ENCODE peak calls at places on chromosomes 12 and 14, in four cellular contexts. One of them, this sample, is unnamed.
A peak's percentile ranks its signal among the peaks of the same experiment; 100 is the strongest.

GRCh38 chr12:47812797-47813490 is 6.8 kb downstream of the HDAC7 start:
- DNase-seq in IMR-90: peak; percentile 83
- DNase-seq in H9: peak; percentile 93
- DNase-seq in H1: peak; percentile 83
- DNase-seq in this sample: peak; percentile 97

GRCh38 chr14:105475916-105476845 is 1.6 kb downstream of the CRIP2 start:
- DNase-seq in H1: no peak
- DNase-seq in IMR-90: peak; percentile 18
- DNase-seq in H9: peak; percentile 67
- DNase-seq in this sample: peak; percentile 84

GRCh38 chr12:93442411-93443340 is 929 bp upstream of the UBE2N start:
- DNase-seq in IMR-90: peak; percentile 34
- DNase-seq in H9: no peak
- DNase-seq in H1: no peak
- DNase-seq in this sample: peak; percentile 65

GRCh38 chr12:120047072-120047471 is 58.0 kb downstream of the BICDL1 start:
- DNase-seq in H9: no peak
- DNase-seq in IMR-90: no peak
- DNase-seq in H1: no peak
- DNase-seq in this sample: no peak

GRCh38 chr14:35414365-35414764 is 9.8 kb upstream of the NFKBIA start:
- DNase-seq in IMR-90: peak; percentile 49
- DNase-seq in H9: peak; percentile 49
- DNase-seq in H1: no peak
- DNase-seq in this sample: peak; percentile 64

GRCh38 chr14:34548472-34548981 is 9.0 kb upstream of the EAPP start:
- DNase-seq in H1: no peak
- DNase-seq in IMR-90: no peak
- DNase-seq in H9: no peak
- DNase-seq in this sample: peak; percentile 6

GRCh38 chr12:29582677-29583076 is 85.2 kb upstream of the OVCH1 start:
- DNase-seq in H9: no peak
- DNase-seq in H1: no peak
- DNase-seq in IMR-90: no peak
- DNase-seq in this sample: no peak

GRCh38 chr14:23183479-23183878 is at the start of gene SLC7A8:
- DNase-seq in IMR-90: no peak
- DNase-seq in H9: peak; percentile 77
- DNase-seq in H1: peak; percentile 78
- DNase-seq in this sample: peak; percentile 72

GRCh38 chr14:83975435-83976222 is 1554.3 kb upstream of the FLRT2 start:
- DNase-seq in H9: peak; percentile 32
- DNase-seq in IMR-90: peak; percentile 67
- DNase-seq in H1: no peak
- DNase-seq in this sample: peak; percentile 87

GRCh38 chr12:6295187-6295811 is 15.2 kb upstream of the PLEKHG6 start:
- DNase-seq in H1: no peak
- DNase-seq in H9: no peak
- DNase-seq in IMR-90: peak; percentile 82
- DNase-seq in this sample: peak; percentile 97

GRCh38 chr12:84789184-84789583 is 123.4 kb downstream of the SLC6A15 start:
- DNase-seq in H1: no peak
- DNase-seq in IMR-90: no peak
- DNase-seq in H9: no peak
- DNase-seq in this sample: no peak

GRCh38 chr12:19771858-19772257 is 332.6 kb downstream of the AEBP2 start:
- DNase-seq in H9: no peak
- DNase-seq in H1: no peak
- DNase-seq in IMR-90: peak; percentile 82
- DNase-seq in this sample: peak; percentile 48

GRCh38 chr12:60035835-60036234 is 440.0 kb downstream of the SLC16A7 start:
- DNase-seq in IMR-90: peak; percentile 27
- DNase-seq in H9: no peak
- DNase-seq in H1: no peak
- DNase-seq in this sample: no peak

GRCh38 chr12:121079736-121080272 is 40.8 kb upstream of the OASL start:
- DNase-seq in H9: no peak
- DNase-seq in IMR-90: no peak
- DNase-seq in H1: peak; percentile 29
- DNase-seq in this sample: no peak

DNA sequence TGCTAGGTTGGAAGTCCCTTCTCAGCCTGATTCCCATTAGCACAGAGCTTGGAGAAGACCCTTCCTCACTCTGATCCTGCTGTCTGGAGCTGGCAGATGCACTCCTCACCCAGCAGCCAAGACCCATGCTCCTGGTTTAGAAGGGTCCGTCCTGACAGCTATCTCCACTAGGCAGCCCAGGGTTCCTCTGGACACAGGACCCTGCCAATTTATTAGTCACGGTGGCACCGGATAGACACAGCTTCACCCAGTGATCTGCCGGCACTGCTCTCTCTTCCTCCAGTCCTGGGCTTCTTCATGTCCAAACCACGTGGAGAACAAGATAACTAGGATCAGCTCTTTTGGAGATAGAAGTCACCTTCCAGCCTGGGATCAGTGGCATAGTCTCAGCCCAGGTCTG is 26.2 kb upstream of the TCL1B start:
- DNase-seq in IMR-90: no peak
- DNase-seq in H9: no peak
- DNase-seq in H1: no peak
- DNase-seq in this sample: no peak
- H3K9ac ChIP-seq in IMR-90: no peak overlapping the region
- H3K9ac ChIP-seq in H9: no peak overlapping the region
- H3K9ac ChIP-seq in H1: no peak overlapping the region
- H3K9ac ChIP-seq in this sample: no peak overlapping the region

GRCh38 chr14:95232894-95233584 is 75.7 kb upstream of the DICER1 start:
- DNase-seq in IMR-90: no peak
- DNase-seq in H1: no peak
- DNase-seq in H9: no peak
- DNase-seq in this sample: no peak
- H3K79me1 ChIP-seq in IMR-90: no peaks in the 10 kb centered on the region
- H3K79me1 ChIP-seq in H1: no peaks in the 10 kb centered on the region
- H3K79me1 ChIP-seq in H9: no peaks in the 10 kb centered on the region
- H3K79me1 ChIP-seq in this sample: no peaks in the 10 kb centered on the region

GRCh38 chr12:95054206-95054605 is 19.2 kb downstream of the NR2C1 start:
- DNase-seq in IMR-90: no peak
- DNase-seq in H1: no peak
- DNase-seq in H9: no peak
- DNase-seq in this sample: no peak

GRCh38 chr12:95059984-95060383 is 13.4 kb downstream of the NR2C1 start:
- DNase-seq in H1: no peak
- DNase-seq in H9: no peak
- DNase-seq in IMR-90: no peak
- DNase-seq in this sample: no peak

GRCh38 chr12:95060951-95061350 is 12.5 kb downstream of the NR2C1 start:
- DNase-seq in H1: no peak
- DNase-seq in H9: no peak
- DNase-seq in IMR-90: no peak
- DNase-seq in this sample: no peak

GRCh38 chr12:95057431-95057830 is 16.0 kb downstream of the NR2C1 start:
- DNase-seq in H9: no peak
- DNase-seq in IMR-90: no peak
- DNase-seq in H1: no peak
- DNase-seq in this sample: no peak
- H4K5ac ChIP-seq in H9: no peak overlapping the region
- H4K5ac ChIP-seq in IMR-90: no peak overlapping the region
- H4K5ac ChIP-seq in H1: no peak overlapping the region
- H4K5ac ChIP-seq in this sample: no peak overlapping the region

DNA sequence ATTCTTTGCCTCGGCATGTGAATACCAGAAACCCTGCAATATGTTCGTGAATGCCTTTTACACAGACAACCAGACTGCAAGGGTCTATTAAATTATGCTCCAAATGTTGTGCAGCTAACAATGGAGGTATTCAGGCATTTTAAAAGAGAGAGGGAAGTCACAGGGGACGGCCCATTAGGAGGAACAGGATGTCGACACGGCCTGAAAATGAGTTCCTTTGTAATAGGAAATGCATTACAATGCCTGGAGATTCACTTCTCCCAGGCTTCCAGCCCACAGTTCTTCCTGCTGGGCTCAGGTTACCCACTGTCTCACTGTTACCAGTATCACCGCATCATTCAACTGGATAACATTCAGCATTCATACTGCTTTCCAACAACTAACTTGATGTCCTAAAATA is 2.5 kb downstream of the DUSP6 start:
- DNase-seq in H1: no peak
- DNase-seq in H9: peak; percentile 87
- DNase-seq in IMR-90: peak; percentile 81
- DNase-seq in this sample: peak; percentile 74
- H3K9ac ChIP-seq in H1: no peak overlapping the region
- H3K9ac ChIP-seq in H9: peak overlapping the region; percentile 85
- H3K9ac ChIP-seq in IMR-90: peak overlapping the region; percentile 89
- H3K9ac ChIP-seq in this sample: peak overlapping the region; percentile 90

GRCh38 chr14:50001999-50002925 is 109.4 kb downstream of the ARF6 start:
- DNase-seq in H9: no peak
- DNase-seq in IMR-90: no peak
- DNase-seq in H1: no peak
- DNase-seq in this sample: no peak
- H3K79me1 ChIP-seq in H9: no peaks in the 10 kb centered on the region
- H3K79me1 ChIP-seq in IMR-90: no peaks in the 10 kb centered on the region
- H3K79me1 ChIP-seq in H1: no peaks in the 10 kb centered on the region
- H3K79me1 ChIP-seq in this sample: no peaks in the 10 kb centered on the region

GRCh38 chr14:102784892-102785597 is 7.8 kb downstream of the TRAF3 start:
- DNase-seq in H1: no peak
- DNase-seq in H9: no peak
- DNase-seq in IMR-90: no peak
- DNase-seq in this sample: no peak

GRCh38 chr14:102785598-102785963 is 8.3 kb downstream of the TRAF3 start:
- DNase-seq in H9: no peak
- DNase-seq in IMR-90: no peak
- DNase-seq in H1: no peak
- DNase-seq in this sample: no peak

GRCh38 chr14:102781063-102781462 is 3.8 kb downstream of the TRAF3 start:
- DNase-seq in IMR-90: no peak
- DNase-seq in H1: no peak
- DNase-seq in H9: no peak
- DNase-seq in this sample: no peak

GRCh38 chr14:102779574-102780315 is 2.5 kb downstream of the TRAF3 start:
- DNase-seq in IMR-90: peak; percentile 33
- DNase-seq in H9: no peak
- DNase-seq in H1: no peak
- DNase-seq in this sample: no peak

DNA sequence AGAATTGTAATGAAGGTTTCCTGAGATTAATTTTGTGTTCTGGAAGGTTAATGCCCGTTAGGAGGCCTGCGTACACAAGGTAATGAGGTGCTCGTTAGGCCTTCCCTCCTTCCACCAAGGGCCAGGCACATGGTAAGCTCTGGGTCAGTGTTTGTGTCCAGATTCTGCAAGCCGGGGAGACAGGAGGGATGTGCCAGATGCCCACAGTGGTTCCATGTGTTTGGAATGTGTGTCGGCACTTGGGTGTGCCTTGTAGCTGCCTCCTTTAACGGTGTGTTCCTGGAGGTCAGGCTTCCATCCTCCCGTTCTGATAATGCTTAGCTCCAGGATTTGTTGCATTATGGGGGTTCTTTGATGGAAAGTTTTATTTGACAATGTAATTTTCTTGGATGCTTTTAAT is 5.7 kb downstream of the TRAF3 start:
- DNase-seq in IMR-90: no peak
- DNase-seq in H1: no peak
- DNase-seq in H9: no peak
- DNase-seq in this sample: no peak
- H4K5ac ChIP-seq in IMR-90: no peak overlapping the region
- H4K5ac ChIP-seq in H1: no peak overlapping the region
- H4K5ac ChIP-seq in H9: no peak overlapping the region
- H4K5ac ChIP-seq in this sample: no peak overlapping the region

GRCh38 chr12:113899042-113899843 is 66.9 kb downstream of the RBM19 start:
- DNase-seq in H9: no peak
- DNase-seq in IMR-90: no peak
- DNase-seq in H1: no peak
- DNase-seq in this sample: no peak
- H3K9ac ChIP-seq in H9: no peak overlapping the region
- H3K9ac ChIP-seq in IMR-90: no peak overlapping the region
- H3K9ac ChIP-seq in H1: peak overlapping the region; percentile 2
- H3K9ac ChIP-seq in this sample: no peak overlapping the region

GRCh38 chr12:112573151-112573550 is 154.4 kb downstream of the PTPN11 start:
- DNase-seq in H9: no peak
- DNase-seq in H1: no peak
- DNase-seq in IMR-90: no peak
- DNase-seq in this sample: no peak
- H3K79me1 ChIP-seq in H9: no peaks in the 10 kb centered on the region
- H3K79me1 ChIP-seq in H1: no peaks in the 10 kb centered on the region
- H3K79me1 ChIP-seq in IMR-90: no peaks in the 10 kb centered on the region
- H3K79me1 ChIP-seq in this sample: no peaks in the 10 kb centered on the region

GRCh38 chr12:53289891-53290290 is 5.5 kb upstream of the PFDN5 start:
- DNase-seq in IMR-90: peak; percentile 52
- DNase-seq in H1: no peak
- DNase-seq in H9: no peak
- DNase-seq in this sample: no peak

GRCh38 chr12:53288322-53288721 is 7.0 kb upstream of the PFDN5 start:
- DNase-seq in H1: no peak
- DNase-seq in H9: no peak
- DNase-seq in IMR-90: no peak
- DNase-seq in this sample: no peak

GRCh38 chr12:53287741-53288216 is 7.6 kb upstream of the PFDN5 start:
- DNase-seq in H1: peak; percentile 81
- DNase-seq in H9: peak; percentile 77
- DNase-seq in IMR-90: peak; percentile 61
- DNase-seq in this sample: peak; percentile 80

GRCh38 chr12:53290661-53291060 is 4.7 kb upstream of the PFDN5 start:
- DNase-seq in IMR-90: peak; percentile 66
- DNase-seq in H1: no peak
- DNase-seq in H9: no peak
- DNase-seq in this sample: no peak

DNA sequence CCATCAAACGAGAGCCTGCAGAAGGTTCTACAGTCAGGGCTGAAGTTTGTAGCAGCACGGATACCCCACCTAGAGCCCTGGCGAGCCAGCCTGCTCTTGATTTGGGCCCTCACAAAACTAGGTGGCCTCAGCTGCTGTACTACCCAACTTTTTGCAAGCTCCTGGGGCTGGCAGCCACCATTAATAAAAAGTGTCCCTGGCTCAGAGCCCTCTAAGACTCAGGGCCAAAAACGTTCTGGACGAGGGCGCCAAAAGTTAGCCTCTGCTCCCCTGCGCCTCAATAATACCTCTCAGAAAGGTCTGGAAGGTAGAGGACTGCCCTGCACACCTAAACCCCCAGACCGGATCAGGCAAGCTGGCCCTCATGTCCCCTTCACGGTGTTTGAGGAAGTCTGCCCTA is 8.9 kb upstream of the PFDN5 start:
- DNase-seq in H9: no peak
- DNase-seq in IMR-90: no peak
- DNase-seq in H1: no peak
- DNase-seq in this sample: no peak
- H4K5ac ChIP-seq in H9: no peak overlapping the region
- H4K5ac ChIP-seq in IMR-90: no peak overlapping the region
- H4K5ac ChIP-seq in H1: no peak overlapping the region
- H4K5ac ChIP-seq in this sample: no peak overlapping the region